ENCODE peak calls at places on chromosomes 2 and 18, in eight cellular contexts. O is right atrium auricular region, S is testis, Y is fibroblast of the aortic adventitia, C is IMR-90, A is AG04450, H is fibroblast of pulmonary artery, T is NT2/D1. K is an unnamed sample.

GRCh38 chr2:26394694-26395093 is 7.0 kb upstream of the DRC1 start:
- DNase-seq in S (no peak), T (no peak), C (peak), A (no peak), H (no peak), O (no peak), Y (peak), K (no peak)

GRCh38 chr18:58788971-58789797 is 75.5 kb upstream of the ZNF532 start:
- DNase-seq in T (no peak), A (no peak), S (peak), O (peak), C (peak), H (peak), Y (peak), K (no peak)

GRCh38 chr2:69779258-69779989 is 37.5 kb downstream of the ANXA4 start:
- DNase-seq in T (no peak), H (no peak), A (no peak), O (peak), Y (peak), S (no peak), C (peak), K (peak)

GRCh38 chr2:8159211-8159965 is 522.5 kb upstream of the ID2 start:
- DNase-seq in Y (no peak), C (no peak), T (no peak), O (no peak), H (no peak), A (no peak), S (no peak), K (no peak)

GRCh38 chr2:176126929-176127768 is 2.4 kb upstream of the HOXD8 start:
- DNase-seq in A (peak), C (peak), Y (peak), O (peak), T (no peak), S (peak), H (peak), K (no peak)

GRCh38 chr2:69381337-69381737 is 5.7 kb downstream of the GFPT1 start:
- DNase-seq in T (no peak), S (no peak), C (peak), A (no peak), O (no peak), H (peak), Y (peak), K (no peak)

GRCh38 chr2:189370719-189371118 is 70.6 kb upstream of the WDR75 start:
- DNase-seq in C (peak), H (peak), T (no peak), O (no peak), Y (peak), S (no peak), A (no peak), K (no peak)

GRCh38 chr18:45802814-45803492 is 22.5 kb upstream of the SIGLEC15 start:
- DNase-seq in H (peak), Y (peak), T (no peak), S (no peak), C (peak), A (peak), O (no peak), K (no peak)

GRCh38 chr2:236237468-236238190 is 26.6 kb downstream of the ASB18 start:
- DNase-seq in O (no peak), H (no peak), C (no peak), S (no peak), A (no peak), Y (no peak), T (peak), K (no peak)

GRCh38 chr18:5768454-5768853 is 126.9 kb downstream of the TMEM200C start:
- DNase-seq in O (no peak), A (no peak), S (no peak), Y (no peak), T (no peak), H (no peak), C (no peak), K (no peak)

GRCh38 chr2:73089270-73090030 is 17.9 kb upstream of the SFXN5 start:
- DNase-seq in H (peak), S (no peak), C (peak), T (no peak), A (peak), Y (peak), O (peak), K (no peak)

GRCh38 chr2:64644240-64645013 is 9.3 kb downstream of the SERTAD2 start:
- DNase-seq in A (no peak), O (peak), H (peak), Y (peak), S (peak), T (peak), C (peak), K (peak)

GRCh38 chr2:246489-247145 is 17.2 kb downstream of the SH3YL1 start:
- DNase-seq in H (peak), Y (peak), C (peak), S (peak), T (peak), A (peak), O (no peak), K (peak)

GRCh38 chr18:74137920-74138538 is 9.6 kb downstream of the FBXO15 start:
- DNase-seq in Y (no peak), C (no peak), S (no peak), A (no peak), H (no peak), T (no peak), O (no peak), K (no peak)

GRCh38 chr18:74141638-74142037 is 6.0 kb downstream of the FBXO15 start:
- DNase-seq in H (no peak), C (no peak), A (no peak), O (no peak), Y (no peak), T (no peak), S (no peak), K (no peak)

GRCh38 chr18:74142251-74142650 is 5.4 kb downstream of the FBXO15 start:
- DNase-seq in O (no peak), S (no peak), A (no peak), T (no peak), C (peak), Y (no peak), H (no peak), K (no peak)

GRCh38 chr18:74139888-74140287 is 7.7 kb downstream of the FBXO15 start:
- DNase-seq in H (peak), T (no peak), O (no peak), C (peak), A (no peak), S (no peak), Y (peak), K (no peak)

DNA sequence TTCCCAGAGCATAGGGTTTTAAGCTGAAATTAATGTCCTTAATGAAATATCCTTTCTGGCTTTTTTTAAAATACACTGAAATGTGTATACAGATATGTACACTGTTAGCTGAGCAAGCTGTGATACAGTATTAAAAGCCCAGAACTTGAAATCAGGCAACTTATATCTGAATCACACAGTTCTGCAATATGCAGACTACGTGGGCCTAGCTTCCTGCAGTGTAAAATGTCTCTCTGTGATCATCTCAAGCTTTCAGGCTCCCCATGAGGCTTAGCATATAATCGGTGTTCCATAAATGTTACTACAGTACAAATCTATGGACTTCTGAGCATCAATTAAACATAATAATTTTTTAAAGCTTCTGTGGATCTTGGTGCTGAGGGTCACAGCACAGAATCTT is 8.2 kb downstream of the FBXO15 start:
- DNase-seq in H (no peak), A (no peak), T (no peak), O (no peak), Y (no peak), C (peak), S (no peak), K (no peak)
- H3K4me3 ChIP-seq in H (no peak), A (no peak), T (no peak), O (no peak), Y (no peak), C (no peak), S (no peak), K (no peak)

GRCh38 chr2:221104391-221104811 is 467.7 kb downstream of the EPHA4 start:
- DNase-seq in S (peak), H (peak), Y (peak), A (no peak), C (peak), T (no peak), O (peak), K (no peak)
- H3K4me3 ChIP-seq in S (no peak), H (no peak), Y (no peak), A (no peak), C (no peak), T (no peak), O (no peak), K (no peak)

GRCh38 chr2:109333414-109334194 is 204.6 kb downstream of the SH3RF3 start:
- DNase-seq in T (no peak), Y (peak), A (no peak), O (no peak), S (no peak), C (peak), H (no peak), K (no peak)

GRCh38 chr2:109337221-109337620 is 208.2 kb downstream of the SH3RF3 start:
- DNase-seq in Y (no peak), O (no peak), S (no peak), A (no peak), C (no peak), T (no peak), H (no peak), K (no peak)

GRCh38 chr2:109339519-109339991 is 210.6 kb downstream of the SH3RF3 start:
- DNase-seq in Y (peak), C (peak), S (no peak), O (peak), T (no peak), H (peak), A (peak), K (no peak)

GRCh38 chr2:109335586-109336266 is 206.7 kb downstream of the SH3RF3 start:
- DNase-seq in S (no peak), H (peak), C (peak), O (no peak), Y (peak), T (no peak), A (no peak), K (no peak)

DNA sequence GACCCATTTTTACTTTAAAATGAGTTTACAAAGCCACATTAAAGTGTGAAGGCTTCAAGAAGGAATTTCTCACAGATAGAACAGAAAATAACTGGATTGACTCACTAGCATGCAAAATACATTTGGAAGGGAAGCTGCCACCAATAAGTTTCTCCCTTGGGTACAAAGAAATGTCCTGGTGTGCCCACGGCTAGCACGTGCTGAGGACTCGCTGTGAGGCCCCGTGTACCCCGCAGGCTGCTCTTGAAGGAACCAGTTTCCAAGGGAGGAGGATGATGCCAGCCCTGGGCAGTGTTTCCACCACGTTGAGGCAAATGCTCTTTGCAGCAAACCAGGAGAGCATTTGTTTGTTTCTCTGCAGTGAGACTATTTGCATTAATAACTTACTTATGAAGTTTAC is 207.3 kb downstream of the SH3RF3 start:
- DNase-seq in T (no peak), S (no peak), O (no peak), H (no peak), A (no peak), Y (no peak), C (no peak), K (no peak)
- H3K4me3 ChIP-seq in T (no peak), S (no peak), O (no peak), H (no peak), A (no peak), Y (no peak), C (no peak), K (no peak)

DNA sequence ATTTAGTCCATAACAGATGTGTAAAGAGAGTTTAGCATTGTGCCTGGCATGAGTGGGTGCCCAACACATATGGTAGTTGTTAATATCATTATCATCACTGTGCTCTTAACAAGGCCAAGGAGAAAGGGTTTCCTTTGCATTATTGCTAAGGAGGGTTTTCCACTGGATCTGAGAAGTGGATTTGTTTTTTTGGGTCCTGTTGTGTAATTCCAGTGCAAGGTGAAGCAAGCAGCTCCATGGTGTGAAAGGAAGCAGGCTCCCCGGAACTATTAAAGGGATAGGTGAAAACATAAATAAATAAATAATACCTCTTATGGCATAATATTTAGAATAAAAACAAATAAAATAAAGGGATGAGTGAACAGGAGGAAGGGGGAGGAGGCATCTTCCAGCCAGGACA is 65.3 kb downstream of the MTCL1 start:
- DNase-seq in C (no peak), O (no peak), T (no peak), S (peak), H (no peak), Y (no peak), A (no peak), K (no peak)
- H3K4me3 ChIP-seq in C (no peak), O (no peak), T (no peak), S (no peak), H (no peak), Y (no peak), A (no peak), K (no peak)

DNA sequence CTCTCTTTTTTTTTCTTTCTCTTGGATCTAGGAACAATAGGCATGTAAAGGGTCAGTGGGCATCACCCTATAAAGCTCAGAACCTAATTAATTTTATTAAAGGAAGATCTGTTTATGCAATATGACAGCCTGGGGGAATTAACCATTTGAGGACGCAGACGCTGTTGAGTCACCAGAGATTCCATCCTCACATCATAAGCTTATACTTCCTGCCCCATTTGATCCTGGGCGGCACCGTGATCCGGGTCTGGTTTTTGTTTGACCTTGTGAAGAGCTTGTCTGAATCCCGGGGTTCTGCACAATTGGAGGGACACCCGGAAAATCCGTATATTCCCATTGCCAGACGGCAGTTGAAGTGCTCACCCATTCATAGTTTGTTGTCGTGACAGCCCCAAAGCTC is 16.8 kb upstream of the BCL11A start:
- DNase-seq in T (no peak), H (no peak), O (no peak), A (no peak), S (no peak), C (no peak), Y (no peak), K (peak)
- H3K4me3 ChIP-seq in T (no peak), H (no peak), O (no peak), A (no peak), S (no peak), C (no peak), Y (no peak), K (peak)

GRCh38 chr18:596288-596881 is 403 bp upstream of the CLUL1 start:
- DNase-seq in S (peak), O (no peak), Y (no peak), C (no peak), A (no peak), T (peak), H (no peak), K (no peak)
- H3K4me3 ChIP-seq in S (peak), O (no peak), Y (no peak), C (no peak), A (no peak), T (no peak), H (no peak), K (no peak)

GRCh38 chr2:132484144-132484543 is 67.5 kb downstream of the GPR39 start:
- DNase-seq in S (no peak), C (no peak), T (no peak), Y (no peak), H (no peak), O (no peak), A (no peak), K (no peak)
- H3K4me3 ChIP-seq in S (no peak), C (no peak), T (no peak), Y (no peak), H (no peak), O (no peak), A (no peak), K (no peak)

DNA sequence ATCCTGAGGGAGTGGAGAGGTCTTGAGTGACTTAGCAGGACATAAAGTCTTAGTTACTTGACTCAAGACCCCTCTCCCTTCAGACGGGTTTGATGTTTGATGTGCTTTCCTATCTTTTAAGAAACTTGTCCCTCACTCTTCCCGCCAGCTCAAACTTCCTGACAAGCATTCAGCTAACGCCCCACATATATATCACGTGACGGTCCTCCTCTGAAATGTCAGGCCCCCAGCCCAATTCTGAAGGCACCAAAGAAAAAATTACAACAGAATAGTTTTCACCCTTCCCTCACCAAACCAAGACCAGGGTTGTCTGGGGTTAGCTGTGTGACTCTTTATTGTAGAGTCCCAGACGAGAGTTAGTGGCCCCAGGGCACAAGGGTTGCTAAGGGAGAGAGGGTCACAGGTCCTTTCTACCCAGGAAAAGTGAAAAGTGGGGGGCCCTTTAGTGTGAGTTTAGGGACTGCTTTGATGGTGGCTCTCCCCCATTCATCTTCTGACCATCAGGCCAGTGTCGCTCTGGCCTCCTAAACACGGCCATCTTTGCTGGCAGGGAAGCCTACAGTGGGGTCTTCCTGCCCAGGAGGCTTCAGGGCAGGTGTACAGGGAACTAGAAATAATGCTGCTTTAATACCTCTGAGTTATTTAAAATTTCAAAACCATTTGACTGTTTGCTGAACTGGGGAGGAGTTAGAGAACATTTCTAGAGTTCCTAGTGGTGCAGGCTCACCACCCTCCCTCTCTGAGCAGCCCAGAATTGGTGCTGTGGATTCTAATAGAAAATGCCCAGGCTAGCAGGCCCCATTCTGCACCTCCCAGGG is 2.7 kb downstream of the PKDCC start:
- DNase-seq in H (peak), O (no peak), S (no peak), T (no peak), C (no peak), A (no peak), Y (peak), K (no peak)
- H3K4me3 ChIP-seq in H (peak), O (peak), S (peak), T (peak), C (peak), A (peak), Y (peak), K (no peak)